ENCODE peak calls at places on chromosomes 13 and 19, in five cellular contexts. A is heart left ventricle, R is tibial nerve, G is fibroblast of lung, O is heart right ventricle. I is an unnamed sample.

GRCh38 chr19:29715695-29716581 is 877 bp upstream of the C19orf12 start:
- DNase-seq in R (no peak), G (peak; percentile 18), A (no peak), O (no peak), I (no peak)

GRCh38 chr13:45269204-45269603 is 68.4 kb upstream of the KCTD4 start:
- DNase-seq in G (peak; percentile 23), A (no peak), R (no peak), O (no peak), I (no peak)

GRCh38 chr19:16340092-16340491 is 15.5 kb downstream of the KLF2 start:
- DNase-seq in G (no peak), A (no peak), R (no peak), O (no peak), I (no peak)

GRCh38 chr19:49363265-49364082 is at the start of gene DKKL1:
- DNase-seq in O (peak; percentile 99), R (peak; percentile 100), G (peak; percentile 99), A (peak; percentile 99), I (peak; percentile 96)

GRCh38 chr13:89925107-89925506 is 1422.4 kb upstream of the MIR17HG start:
- DNase-seq in G (peak; percentile 77), O (no peak), A (no peak), R (no peak), I (no peak)

GRCh38 chr13:39327080-39327479 is 275.9 kb downstream of the LHFPL6 start:
- DNase-seq in O (no peak), A (no peak), R (no peak), G (no peak), I (no peak)

GRCh38 chr19:54209058-54209747 is 8.5 kb downstream of the RPS9 start:
- DNase-seq in G (no peak), R (no peak), O (no peak), A (no peak), I (no peak)

GRCh38 chr19:24140099-24140498 is 53.1 kb downstream of the ZNF254 start:
- DNase-seq in G (peak; percentile 75), A (no peak), O (no peak), R (no peak), I (no peak)

GRCh38 chr13:26227396-26227971 is 5.4 kb upstream of the RNF6 start:
- DNase-seq in R (no peak), G (no peak), O (no peak), A (no peak), I (no peak)

GRCh38 chr19:4803736-4804695 is 12.5 kb downstream of the FEM1A start:
- DNase-seq in R (no peak), O (peak; percentile 55), A (peak; percentile 79), G (peak; percentile 40), I (peak; percentile 63)

GRCh38 chr13:39600766-39601165 is 2.2 kb downstream of the LHFPL6 start:
- DNase-seq in R (peak; percentile 38), O (peak; percentile 73), G (no peak), A (peak; percentile 65), I (no peak)

GRCh38 chr19:14300281-14300680 is 81.0 kb upstream of the ADGRE5 start:
- DNase-seq in O (no peak), R (no peak), G (no peak), A (no peak), I (no peak)

GRCh38 chr13:92196566-92197256 is 798.3 kb downstream of the GPC5 start:
- DNase-seq in R (no peak), G (peak; percentile 51), O (no peak), A (no peak), I (no peak)

GRCh38 chr13:21445759-21446158 is 13.3 kb downstream of the ZDHHC20 start:
- DNase-seq in G (no peak), O (no peak), R (no peak), A (no peak), I (no peak)

GRCh38 chr19:4066682-4067395 is at the start of gene ZBTB7A:
- DNase-seq in R (peak; percentile 74), A (peak; percentile 90), G (peak; percentile 76), O (peak; percentile 91), I (peak; percentile 88)

GRCh38 chr19:5718579-5719273 is 1.2 kb downstream of the LONP1 start:
- DNase-seq in O (no peak), G (peak; percentile 92), A (no peak), R (no peak), I (no peak)

GRCh38 chr13:33845572-33846305 is 27.8 kb downstream of the RFC3 start:
- DNase-seq in A (no peak), R (no peak), O (no peak), G (no peak), I (no peak)

GRCh38 chr13:41780736-41781708 is 179.9 kb downstream of the VWA8 start:
- DNase-seq in G (peak; percentile 74), R (no peak), O (peak; percentile 11), A (no peak), I (no peak)

GRCh38 chr19:12237143-12237839 is 57.4 kb downstream of the ZNF44 start:
- DNase-seq in G (no peak), O (no peak), R (no peak), A (no peak), I (no peak)

GRCh38 chr19:51327066-51327985 is 14.6 kb downstream of the VSIG10L start:
- DNase-seq in O (no peak), G (peak; percentile 41), R (no peak), A (no peak), I (peak; percentile 57)

GRCh38 chr13:34863360-34864135 is 78.5 kb upstream of the NBEA start:
- DNase-seq in G (peak; percentile 74), A (no peak), R (no peak), O (no peak), I (no peak)

GRCh38 chr13:90185734-90186133 is 1161.8 kb upstream of the MIR17HG start:
- DNase-seq in O (no peak), A (no peak), R (no peak), G (no peak), I (no peak)

GRCh38 chr13:41988244-41988643 is 27.3 kb upstream of the VWA8 start:
- DNase-seq in A (no peak), R (no peak), O (no peak), G (no peak), I (no peak)

GRCh38 chr13:25633108-25633507 is 261.3 kb downstream of the ATP8A2 start:
- DNase-seq in G (no peak), R (no peak), A (no peak), O (no peak), I (no peak)

GRCh38 chr19:40035996-40036395 is 20.0 kb downstream of the ZNF780B start:
- DNase-seq in O (no peak), A (no peak), G (peak; percentile 6), R (no peak), I (no peak)

DNA sequence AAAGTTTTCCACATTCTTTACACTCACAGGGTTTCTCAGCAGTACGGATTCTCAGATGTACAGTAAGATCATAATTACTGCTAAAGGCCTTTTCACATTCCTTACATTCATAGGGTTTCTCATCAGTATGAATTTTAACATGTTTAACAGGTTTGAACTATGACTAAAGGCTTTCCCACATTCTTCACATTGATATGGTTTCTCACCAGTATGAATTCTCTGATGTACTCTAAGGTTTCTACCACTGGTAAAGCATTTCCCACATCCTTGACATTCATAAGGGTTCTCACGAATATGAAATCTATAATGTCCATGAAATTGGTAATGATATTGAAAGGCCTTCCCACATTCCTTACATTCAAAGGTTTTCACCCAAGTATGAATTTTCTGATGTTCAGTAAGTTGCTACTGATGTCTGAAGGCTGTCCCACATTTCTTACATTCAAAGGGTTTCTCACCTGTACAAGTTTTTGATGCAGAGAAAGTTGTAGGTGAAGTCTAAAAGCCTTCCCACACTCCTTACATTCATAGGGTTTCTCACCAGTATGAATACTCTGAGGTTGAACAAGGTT is 22.0 kb downstream of the ZNF780B start:
- DNase-seq in A (no peak), R (no peak), O (no peak), G (no peak), I (no peak)
- H3K9me3 ChIP-seq in A (peaks cover 86% of the 10 kb centered on the region), R (no peaks in the 10 kb centered on the region), O (no peaks in the 10 kb centered on the region), G (no peaks in the 10 kb centered on the region), I (peaks cover 27% of the 10 kb centered on the region)

DNA sequence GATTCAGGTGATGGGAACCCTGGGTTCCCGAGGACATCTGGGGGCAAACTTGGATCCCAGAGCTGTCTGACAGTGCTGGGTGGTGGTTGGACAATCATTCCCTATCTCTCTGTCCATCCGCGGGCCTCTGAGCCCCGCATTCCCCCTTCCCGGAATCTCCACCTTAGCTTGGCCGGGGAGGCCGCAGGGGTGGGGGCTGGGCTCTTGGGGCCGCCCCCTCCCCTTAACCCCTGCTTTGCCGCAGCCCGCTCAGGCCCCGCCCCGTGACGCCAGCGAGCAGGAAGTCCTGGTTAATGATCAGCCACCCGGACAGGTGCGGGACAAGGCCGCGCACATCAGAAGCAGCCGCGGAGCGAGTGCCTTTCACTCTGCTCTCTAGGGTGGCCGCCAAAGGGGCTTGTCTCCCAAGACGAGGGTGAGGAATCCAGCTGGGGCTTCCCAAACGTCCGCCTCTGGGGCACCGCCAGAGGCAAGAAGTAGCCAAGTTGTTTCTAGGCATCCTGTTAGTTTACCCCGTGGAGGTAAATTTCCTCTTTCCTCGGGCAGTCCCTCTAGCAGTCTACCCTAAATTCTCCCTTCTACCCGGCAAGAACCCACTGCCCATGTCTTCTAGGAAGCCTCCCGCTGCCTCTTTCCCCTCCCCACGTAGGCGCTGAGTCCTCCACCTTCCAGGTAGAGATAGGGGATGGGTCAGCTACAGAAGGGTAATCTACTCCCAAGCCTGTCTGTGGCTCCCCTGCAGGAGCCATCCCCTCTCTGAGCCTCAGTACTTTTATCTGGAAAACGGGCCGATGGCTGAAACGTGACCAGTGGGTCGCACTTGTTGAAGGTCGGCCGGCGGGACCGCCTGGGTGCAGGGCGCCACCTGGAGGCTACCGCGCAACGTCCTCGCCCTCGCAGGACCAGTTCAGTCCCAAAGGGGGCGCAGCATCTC is 3.0 kb downstream of the IRF2BP1 start:
- DNase-seq in O (peak; percentile 63), R (peak; percentile 54), G (peak; percentile 87), A (peak; percentile 86), I (peak; percentile 94)
- H3K4me1 ChIP-seq in O (peaks cover 15% of the 10 kb centered on the region), R (peaks cover 18% of the 10 kb centered on the region), G (peaks cover 5% of the 10 kb centered on the region), A (peaks cover 29% of the 10 kb centered on the region), I (peaks cover 4% of the 10 kb centered on the region)

GRCh38 chr19:10653482-10653731 is 739 bp upstream of the ILF3 start:
- DNase-seq in A (no peak), G (no peak), R (no peak), O (no peak), I (no peak)

GRCh38 chr19:10654610-10655456 is 687 bp downstream of the ILF3 start:
- DNase-seq in O (peak; percentile 51), G (no peak), A (peak; percentile 77), R (no peak), I (peak; percentile 61)

GRCh38 chr19:10648360-10648759 is 5.8 kb upstream of the ILF3 start:
- DNase-seq in O (no peak), G (no peak), R (no peak), A (no peak), I (no peak)

GRCh38 chr19:10653732-10654609 is at the start of gene ILF3:
- DNase-seq in G (peak; percentile 100), O (peak; percentile 100), R (peak; percentile 100), A (peak; percentile 99), I (peak; percentile 99)

GRCh38 chr19:10651821-10652220 is 2.3 kb upstream of the ILF3 start:
- DNase-seq in O (no peak), R (no peak), G (peak; percentile 68), A (no peak), I (no peak)
- H3K9me3 ChIP-seq in O (no peaks in the 10 kb centered on the region), R (no peaks in the 10 kb centered on the region), G (no peaks in the 10 kb centered on the region), A (no peaks in the 10 kb centered on the region), I (no peaks in the 10 kb centered on the region)

DNA sequence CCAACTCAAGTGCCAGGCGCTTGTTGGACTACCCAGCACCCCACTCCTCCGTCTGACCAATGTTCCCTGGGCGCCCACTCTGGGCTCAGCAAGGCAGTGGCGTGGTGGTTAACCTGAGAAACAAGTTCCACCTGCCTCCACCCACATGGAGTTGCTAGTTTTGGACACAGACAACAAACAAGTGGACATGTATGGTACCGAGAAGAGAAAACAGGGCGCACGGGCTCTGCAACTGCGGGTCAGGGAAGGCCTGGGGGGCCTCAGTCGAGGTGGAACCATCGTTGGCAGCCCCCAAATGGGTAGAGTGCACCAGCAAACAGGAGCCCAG is 2.5 kb downstream of the MIER2 start:
- DNase-seq in G (no peak), O (no peak), A (no peak), R (no peak), I (no peak)
- H3K4me1 ChIP-seq in G (peaks cover 7% of the 10 kb centered on the region), O (no peaks in the 10 kb centered on the region), A (peaks cover 29% of the 10 kb centered on the region), R (peaks cover 21% of the 10 kb centered on the region), I (no peaks in the 10 kb centered on the region)